ENCODE peak calls at places on chromosome 17, in five cellular contexts. P, U, C, B and E are unnamed samples.
A peak's percentile ranks its signal among the peaks of the same experiment; 100 is the strongest.

GRCh38 chr17:5562172-5562571 is 22.1 kb downstream of the NLRP1 start:
- DNase-seq in C (no peak), P (no peak), U (no peak), B (no peak), E (no peak)

GRCh38 chr17:1843947-1844346 is 14.1 kb downstream of the RPA1 start:
- DNase-seq in B (no peak), P (no peak), C (no peak), U (no peak), E (no peak)

GRCh38 chr17:20706752-20707372 is 127.3 kb downstream of the CDRT15L2 start:
- DNase-seq in C (no peak), U (no peak), B (no peak), P (peak; percentile 15), E (no peak)

GRCh38 chr17:33164556-33164881 is 128.6 kb downstream of the ASIC2 start:
- DNase-seq in C (no peak), U (no peak), B (no peak), P (no peak), E (no peak)

GRCh38 chr17:17929655-17930380 is 42.4 kb downstream of the TOM1L2 start:
- DNase-seq in C (no peak), P (no peak), B (no peak), U (no peak), E (no peak)

GRCh38 chr17:29138991-29139682 is 41.1 kb downstream of the MYO18A start:
- DNase-seq in U (no peak), C (no peak), P (no peak), B (no peak), E (no peak)

GRCh38 chr17:61313515-61314326 is 85.9 kb upstream of the TBX2 start:
- DNase-seq in U (no peak), C (no peak), P (no peak), B (peak; percentile 58), E (no peak)

GRCh38 chr17:39271546-39271945 is 45.8 kb upstream of the STAC2 start:
- DNase-seq in U (no peak), C (no peak), P (no peak), B (no peak), E (peak; percentile 31)

GRCh38 chr17:52024296-52024870 is 134.1 kb downstream of the CA10 start:
- DNase-seq in C (no peak), B (no peak), P (no peak), U (no peak), E (no peak)

GRCh38 chr17:15377200-15377599 is 35.8 kb upstream of the TEKT3 start:
- DNase-seq in P (peak; percentile 31), B (no peak), U (no peak), C (no peak), E (no peak)

GRCh38 chr17:67125417-67125816 is 81.1 kb downstream of the CACNG1 start:
- DNase-seq in U (no peak), C (no peak), B (no peak), P (no peak), E (no peak)

GRCh38 chr17:40086150-40087044 is 14.0 kb downstream of the NR1D1 start:
- DNase-seq in C (peak; percentile 52), B (no peak), P (peak; percentile 61), U (peak; percentile 74), E (no peak)

DNA sequence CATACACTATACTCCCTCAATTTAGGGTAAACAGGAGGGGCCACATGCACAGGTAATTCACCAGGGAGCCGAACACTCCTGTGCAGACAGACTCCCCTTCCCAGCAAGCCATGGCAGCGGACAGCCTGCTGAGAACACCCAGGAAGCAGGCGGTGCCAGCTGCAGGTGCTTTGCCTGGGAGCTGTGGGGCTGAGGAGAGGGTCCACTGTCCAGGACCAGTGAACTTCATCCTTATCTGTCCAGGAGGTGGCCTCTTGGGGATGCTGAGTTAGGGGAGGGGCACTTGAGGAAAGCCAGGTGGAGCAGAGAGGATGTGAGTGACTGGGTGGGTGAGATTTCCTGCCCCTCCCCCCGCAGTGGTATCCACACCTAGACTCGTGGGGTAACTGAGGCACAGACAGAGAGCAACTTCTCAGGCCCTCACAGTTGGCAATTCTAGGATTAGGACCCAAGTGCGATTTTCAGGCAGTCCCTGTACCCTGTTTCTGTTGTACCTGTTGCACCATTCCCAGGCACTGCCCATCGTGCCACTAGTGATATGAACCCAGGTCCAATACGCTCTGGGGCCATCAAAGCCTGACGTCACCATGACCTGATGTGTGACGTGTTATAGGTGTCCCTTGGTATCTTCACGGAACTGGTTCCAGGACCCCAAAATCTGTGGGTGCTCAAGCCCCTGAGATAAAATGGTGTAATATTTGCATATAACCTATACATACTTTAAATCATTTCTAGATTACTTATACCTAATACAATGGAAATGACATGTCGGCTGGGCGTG is 1.2 kb downstream of the GRN start:
- DNase-seq in C (no peak), U (no peak), P (no peak), B (no peak), E (no peak)
- TF ChIP-seq CTCF in C (no peak), U (no peak), P (no peak), B (no peak), E (no peak)

GRCh38 chr17:73648543-73648820 is 4.2 kb upstream of the SDK2 start:
- DNase-seq in B (no peak), C (no peak), U (no peak), P (no peak), E (no peak)

GRCh38 chr17:73645050-73645871 is 1.0 kb upstream of the SDK2 start:
- DNase-seq in C (no peak), U (peak; percentile 83), P (no peak), B (no peak), E (no peak)

GRCh38 chr17:73647767-73648542 is 3.7 kb upstream of the SDK2 start:
- DNase-seq in B (no peak), U (no peak), C (no peak), P (no peak), E (no peak)

GRCh38 chr17:73647331-73647730 is 3.1 kb upstream of the SDK2 start:
- DNase-seq in C (no peak), U (no peak), P (no peak), B (no peak), E (no peak)

DNA sequence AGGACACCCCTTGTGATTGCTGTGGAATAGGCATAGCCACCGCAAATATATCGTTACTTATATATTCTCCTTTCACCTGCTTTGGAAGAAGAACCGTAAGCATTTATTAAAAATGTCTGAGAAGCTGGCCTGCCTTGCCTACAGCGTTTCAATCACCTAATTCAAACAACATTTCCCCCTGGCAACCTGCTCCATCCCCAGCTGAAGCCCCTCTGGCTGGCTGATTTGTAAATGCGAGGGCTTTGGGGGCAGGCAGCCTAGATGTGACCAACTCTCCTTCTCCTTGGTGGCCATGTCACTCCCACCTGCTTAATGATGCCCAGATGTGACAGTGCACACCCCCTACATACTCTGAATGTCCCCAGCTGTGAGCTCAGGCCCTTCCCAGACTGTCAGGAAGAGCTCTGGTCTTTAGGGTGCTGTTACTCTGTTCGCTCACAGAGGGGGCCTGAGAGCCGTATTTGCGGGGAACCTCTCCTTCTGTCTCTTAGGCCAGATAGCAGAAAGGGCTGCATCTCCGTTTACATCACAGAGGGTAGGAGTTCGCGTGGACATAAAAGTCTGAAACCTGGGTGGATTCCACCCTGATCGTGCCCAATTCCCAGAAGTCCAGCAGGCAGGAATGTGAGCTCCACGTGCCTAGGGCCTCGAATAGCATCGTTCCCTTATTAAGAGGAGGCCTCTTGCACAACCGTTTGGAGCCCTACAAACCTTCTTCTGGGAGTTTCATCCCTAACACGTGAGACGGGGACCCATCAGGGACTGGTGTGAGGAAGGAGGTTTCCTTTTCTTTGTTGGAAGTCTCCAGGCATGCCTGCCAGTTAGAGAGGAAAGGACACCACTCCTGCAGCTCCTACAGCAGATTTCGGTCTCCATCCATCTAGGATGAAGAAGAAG is 2.4 kb upstream of the SDK2 start:
- DNase-seq in P (no peak), B (no peak), C (peak; percentile 21), U (peak; percentile 57), E (no peak)
- TF ChIP-seq CTCF in P (no peak), B (no peak), C (peak; percentile 50), U (peak; percentile 37), E (no peak)

GRCh38 chr17:76079577-76080206 is 710 bp downstream of the ZACN start:
- DNase-seq in P (no peak), B (no peak), C (no peak), U (peak; percentile 39), E (no peak)
- TF ChIP-seq CTCF in P (no peak), B (no peak), C (peak; percentile 7), U (no peak), E (no peak)

DNA sequence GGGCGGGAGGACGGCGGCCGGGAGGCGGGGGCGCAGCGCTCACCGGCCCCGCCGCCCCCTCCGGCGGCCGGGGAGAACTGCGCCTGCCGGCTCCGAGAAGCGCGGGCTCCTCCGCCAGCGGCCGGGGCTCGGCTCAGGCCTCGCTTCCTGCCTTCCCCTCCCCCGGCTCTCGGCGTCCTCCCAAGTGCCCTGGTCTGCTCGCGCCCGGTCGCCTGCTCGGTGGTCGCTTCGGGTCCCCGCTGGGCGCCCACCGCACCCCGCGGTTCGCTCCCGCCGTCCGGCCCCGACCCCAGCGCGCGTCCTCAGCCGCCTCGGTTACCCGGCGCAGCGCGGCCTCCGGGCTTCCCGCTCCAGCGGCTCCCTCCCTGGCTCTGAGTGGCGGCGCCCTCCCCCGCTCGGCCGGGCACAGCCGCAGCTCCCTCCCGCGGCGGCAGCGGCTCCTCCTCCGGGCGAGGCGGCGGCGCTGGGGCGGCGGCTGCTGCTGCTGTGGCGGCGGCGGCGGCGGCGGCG is 294 bp downstream of the UBTF start:
- DNase-seq in B (peak; percentile 76), U (peak; percentile 78), C (peak; percentile 48), P (peak; percentile 71), E (no peak)
- TF ChIP-seq CTCF in B (peak; percentile 19), U (no peak), C (peak; percentile 30), P (peak; percentile 41), E (peak; percentile 8)

GRCh38 chr17:50559674-50560184 is 786 bp upstream of the CACNA1G start:
- DNase-seq in B (peak; percentile 89), U (peak; percentile 73), P (no peak), C (no peak), E (no peak)
- TF ChIP-seq CTCF in B (no peak), U (no peak), P (no peak), C (no peak), E (no peak)